ENCODE peak calls at places on chromosomes 16 and 17, in seven cellular contexts. One of them, this sample, is unnamed.

GRCh38 chr16:47567321-47567720 is 106.2 kb downstream of the PHKB start:
- DNase-seq in K562: no peak
- DNase-seq in SK-N-SH: no peak
- DNase-seq in HepG2: no peak
- DNase-seq in H1: no peak
- DNase-seq in GM12878: no peak
- DNase-seq in GM12891: no peak
- DNase-seq in this sample: no peak

GRCh38 chr16:69114346-69114975 is 9.0 kb downstream of the HAS3 start:
- DNase-seq in HepG2: no peak
- DNase-seq in SK-N-SH: no peak
- DNase-seq in K562: no peak
- DNase-seq in GM12891: no peak
- DNase-seq in H1: no peak
- DNase-seq in GM12878: no peak
- DNase-seq in this sample: no peak

GRCh38 chr16:2969545-2970521 is 685 bp downstream of the PAQR4 start:
- DNase-seq in SK-N-SH: peak; percentile 85
- DNase-seq in HepG2: peak; percentile 66
- DNase-seq in GM12878: no peak
- DNase-seq in K562: peak; percentile 94
- DNase-seq in H1: no peak
- DNase-seq in GM12891: peak; percentile 93
- DNase-seq in this sample: peak; percentile 92

GRCh38 chr16:11349599-11350276 is 4.5 kb downstream of the RMI2 start:
- DNase-seq in K562: no peak
- DNase-seq in HepG2: no peak
- DNase-seq in SK-N-SH: no peak
- DNase-seq in H1: no peak
- DNase-seq in GM12878: no peak
- DNase-seq in GM12891: no peak
- DNase-seq in this sample: no peak

GRCh38 chr17:72502111-72502939 is 381.5 kb downstream of the SOX9 start:
- DNase-seq in K562: no peak
- DNase-seq in GM12878: no peak
- DNase-seq in H1: no peak
- DNase-seq in SK-N-SH: no peak
- DNase-seq in GM12891: no peak
- DNase-seq in HepG2: peak; percentile 93
- DNase-seq in this sample: no peak

GRCh38 chr16:70610273-70611223 is 35.8 kb upstream of the IL34 start:
- DNase-seq in H1: no peak
- DNase-seq in GM12878: no peak
- DNase-seq in K562: no peak
- DNase-seq in GM12891: no peak
- DNase-seq in HepG2: no peak
- DNase-seq in SK-N-SH: no peak
- DNase-seq in this sample: no peak

GRCh38 chr16:67149276-67150057 is 1.3 kb downstream of the B3GNT9 start:
- DNase-seq in GM12878: no peak
- DNase-seq in H1: no peak
- DNase-seq in GM12891: no peak
- DNase-seq in K562: no peak
- DNase-seq in SK-N-SH: no peak
- DNase-seq in HepG2: no peak
- DNase-seq in this sample: no peak

GRCh38 chr16:83363521-83363920 is 444.3 kb upstream of the HSBP1 start:
- DNase-seq in GM12878: no peak
- DNase-seq in K562: no peak
- DNase-seq in HepG2: no peak
- DNase-seq in SK-N-SH: no peak
- DNase-seq in H1: no peak
- DNase-seq in GM12891: no peak
- DNase-seq in this sample: no peak

GRCh38 chr17:62780273-62780672 is 27.8 kb downstream of the MARCHF10 start:
- DNase-seq in GM12878: no peak
- DNase-seq in GM12891: no peak
- DNase-seq in H1: no peak
- DNase-seq in HepG2: no peak
- DNase-seq in K562: no peak
- DNase-seq in SK-N-SH: no peak
- DNase-seq in this sample: no peak

GRCh38 chr17:32929288-32929574 is 1.3 kb downstream of the TMEM98 start:
- DNase-seq in GM12891: no peak
- DNase-seq in SK-N-SH: peak; percentile 41
- DNase-seq in GM12878: no peak
- DNase-seq in H1: no peak
- DNase-seq in K562: no peak
- DNase-seq in HepG2: no peak
- DNase-seq in this sample: no peak

GRCh38 chr16:71927383-71927782 is 32.1 kb downstream of the IST1 start:
- DNase-seq in H1: no peak
- DNase-seq in K562: peak; percentile 26
- DNase-seq in SK-N-SH: no peak
- DNase-seq in HepG2: no peak
- DNase-seq in GM12891: no peak
- DNase-seq in GM12878: no peak
- DNase-seq in this sample: no peak

GRCh38 chr17:7340179-7340578 is 3.9 kb downstream of the ACAP1 start:
- DNase-seq in GM12878: no peak
- DNase-seq in K562: no peak
- DNase-seq in SK-N-SH: no peak
- DNase-seq in H1: no peak
- DNase-seq in GM12891: no peak
- DNase-seq in HepG2: no peak
- DNase-seq in this sample: no peak

GRCh38 chr16:74771656-74772315 is 2.8 kb downstream of the FA2H start:
- DNase-seq in SK-N-SH: no peak
- DNase-seq in K562: no peak
- DNase-seq in GM12878: peak; percentile 63
- DNase-seq in GM12891: peak; percentile 66
- DNase-seq in HepG2: no peak
- DNase-seq in H1: no peak
- DNase-seq in this sample: peak; percentile 67

GRCh38 chr17:40548982-40549680 is 16.1 kb downstream of the CCR7 start:
- DNase-seq in GM12891: no peak
- DNase-seq in SK-N-SH: peak; percentile 47
- DNase-seq in GM12878: no peak
- DNase-seq in H1: no peak
- DNase-seq in K562: no peak
- DNase-seq in HepG2: peak; percentile 96
- DNase-seq in this sample: no peak

GRCh38 chr17:48351916-48352332 is 78.1 kb downstream of the SKAP1 start:
- DNase-seq in SK-N-SH: peak; percentile 32
- DNase-seq in H1: no peak
- DNase-seq in HepG2: peak; percentile 5
- DNase-seq in GM12891: no peak
- DNase-seq in GM12878: no peak
- DNase-seq in K562: peak; percentile 55
- DNase-seq in this sample: no peak

GRCh38 chr16:5018791-5019190 is 14.9 kb downstream of the NAGPA start:
- DNase-seq in GM12891: no peak
- DNase-seq in HepG2: no peak
- DNase-seq in SK-N-SH: no peak
- DNase-seq in H1: no peak
- DNase-seq in K562: no peak
- DNase-seq in GM12878: no peak
- DNase-seq in this sample: no peak

GRCh38 chr16:80466024-80466986 is 74.5 kb upstream of the DYNLRB2 start:
- DNase-seq in HepG2: peak; percentile 54
- DNase-seq in GM12891: peak; percentile 47
- DNase-seq in K562: peak; percentile 80
- DNase-seq in GM12878: peak; percentile 34
- DNase-seq in H1: peak; percentile 63
- DNase-seq in SK-N-SH: peak; percentile 79
- DNase-seq in this sample: peak; percentile 46

GRCh38 chr16:11303405-11304138 is 22.4 kb upstream of the PRM1 start:
- DNase-seq in SK-N-SH: peak; percentile 85
- DNase-seq in H1: no peak
- DNase-seq in HepG2: no peak
- DNase-seq in K562: peak; percentile 23
- DNase-seq in GM12891: no peak
- DNase-seq in GM12878: no peak
- DNase-seq in this sample: no peak

GRCh38 chr17:56810846-56811775 is 22.6 kb downstream of the C17orf67 start:
- DNase-seq in H1: no peak
- DNase-seq in K562: no peak
- DNase-seq in HepG2: no peak
- DNase-seq in SK-N-SH: no peak
- DNase-seq in GM12878: no peak
- DNase-seq in GM12891: no peak
- DNase-seq in this sample: no peak

GRCh38 chr17:28811594-28812135 is 30.9 kb downstream of the FAM222B start:
- DNase-seq in GM12878: no peak
- DNase-seq in K562: peak; percentile 67
- DNase-seq in GM12891: no peak
- DNase-seq in SK-N-SH: peak; percentile 15
- DNase-seq in H1: no peak
- DNase-seq in HepG2: peak; percentile 36
- DNase-seq in this sample: no peak

GRCh38 chr16:8627456-8627855 is 6.0 kb downstream of the METTL22 start:
- DNase-seq in GM12878: no peak
- DNase-seq in H1: no peak
- DNase-seq in HepG2: no peak
- DNase-seq in SK-N-SH: no peak
- DNase-seq in GM12891: no peak
- DNase-seq in K562: no peak
- DNase-seq in this sample: no peak

GRCh38 chr16:76653390-76654026 is 376.3 kb downstream of the CNTNAP4 start:
- DNase-seq in SK-N-SH: peak; percentile 39
- DNase-seq in H1: no peak
- DNase-seq in GM12891: no peak
- DNase-seq in GM12878: peak; percentile 9
- DNase-seq in K562: peak; percentile 48
- DNase-seq in HepG2: peak; percentile 71
- DNase-seq in this sample: no peak

GRCh38 chr17:6910987-6911603 is 79.6 kb upstream of the TEKT1 start:
- DNase-seq in HepG2: peak; percentile 23
- DNase-seq in GM12891: no peak
- DNase-seq in H1: no peak
- DNase-seq in GM12878: no peak
- DNase-seq in K562: peak; percentile 46
- DNase-seq in SK-N-SH: peak; percentile 41
- DNase-seq in this sample: no peak

GRCh38 chr16:30354423-30355143 is 525 bp downstream of the CD2BP2 start:
- DNase-seq in SK-N-SH: peak; percentile 74
- DNase-seq in GM12891: no peak
- DNase-seq in K562: peak; percentile 32
- DNase-seq in HepG2: no peak
- DNase-seq in GM12878: no peak
- DNase-seq in H1: no peak
- DNase-seq in this sample: no peak

DNA sequence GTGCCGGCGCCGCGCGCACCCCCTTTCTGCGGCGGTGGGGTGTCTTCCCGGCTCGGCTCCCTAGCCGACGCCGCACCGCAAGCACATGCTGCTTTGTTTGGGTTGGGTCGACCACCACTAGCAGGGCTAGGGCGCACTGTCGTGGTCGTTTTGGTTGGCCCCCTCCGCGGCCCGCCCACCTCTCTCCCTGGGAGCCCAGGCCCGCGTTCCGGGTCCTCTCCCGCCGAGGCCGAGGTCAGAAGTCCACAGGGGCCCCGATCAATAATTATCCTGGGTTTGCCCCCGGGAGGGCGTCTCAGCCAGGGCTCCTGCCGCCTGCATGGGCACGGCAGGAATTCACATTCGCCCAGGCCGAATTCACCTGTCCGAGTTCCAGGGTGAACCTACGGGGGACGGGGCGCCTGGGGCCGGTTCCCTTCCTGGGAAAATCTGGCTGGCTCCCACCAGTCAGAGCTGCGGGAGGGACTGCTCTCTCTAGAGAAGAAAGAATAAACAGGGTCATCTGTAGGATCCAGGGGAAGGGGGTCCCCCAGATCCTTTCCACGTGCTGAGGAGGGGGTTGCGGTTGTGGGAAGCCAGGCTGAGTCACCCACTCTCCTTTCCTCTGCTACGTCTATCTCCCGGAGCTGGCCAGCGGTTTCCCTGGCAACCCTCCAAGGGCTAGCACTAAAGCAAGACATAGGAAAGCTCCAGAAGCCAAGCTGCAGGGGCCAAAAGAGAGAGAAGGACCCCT is 584 bp upstream of the STAT5B start:
- DNase-seq in GM12878: no peak
- DNase-seq in K562: peak; percentile 93
- DNase-seq in H1: no peak
- DNase-seq in GM12891: no peak
- DNase-seq in SK-N-SH: peak; percentile 74
- DNase-seq in HepG2: peak; percentile 73
- DNase-seq in this sample: no peak
- TF ChIP-seq TAF1 in GM12878: no peak
- TF ChIP-seq TAF1 in K562: no peak
- TF ChIP-seq TAF1 in H1: no peak
- TF ChIP-seq TAF1 in GM12891: no peak
- TF ChIP-seq TAF1 in SK-N-SH: no peak
- TF ChIP-seq TAF1 in HepG2: peak; percentile 71
- TF ChIP-seq TAF1 in this sample: no peak

DNA sequence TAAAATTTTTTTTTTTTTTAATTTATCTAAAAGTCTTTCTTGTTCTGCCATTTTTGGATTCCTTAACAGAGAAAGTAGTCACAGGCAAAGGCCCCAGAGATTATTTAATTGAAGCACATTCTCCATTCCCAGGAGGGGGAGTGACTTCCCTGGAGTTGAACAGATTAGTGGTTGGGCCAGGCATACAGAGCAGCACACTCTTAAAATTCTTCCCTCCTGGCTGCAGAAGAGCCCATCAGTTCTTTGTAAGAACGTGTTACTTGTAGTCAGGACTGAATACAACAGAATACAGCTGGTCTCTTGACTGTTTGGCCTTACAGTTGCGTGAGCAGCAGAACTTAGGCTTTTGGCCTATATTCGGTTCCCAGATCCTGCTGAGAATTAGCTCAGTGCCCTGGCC is 1.8 kb downstream of the ALKBH5 start:
- DNase-seq in SK-N-SH: no peak
- DNase-seq in HepG2: no peak
- DNase-seq in K562: no peak
- DNase-seq in GM12891: no peak
- DNase-seq in GM12878: no peak
- DNase-seq in H1: no peak
- DNase-seq in this sample: no peak
- TF ChIP-seq TAF1 in SK-N-SH: no peak
- TF ChIP-seq TAF1 in HepG2: no peak
- TF ChIP-seq TAF1 in K562: no peak
- TF ChIP-seq TAF1 in GM12891: no peak
- TF ChIP-seq TAF1 in GM12878: no peak
- TF ChIP-seq TAF1 in H1: no peak
- TF ChIP-seq TAF1 in this sample: peak; percentile 9

GRCh38 chr17:34499576-34499975 is 79.8 kb upstream of the TMEM132E start:
- DNase-seq in HepG2: no peak
- DNase-seq in K562: peak; percentile 34
- DNase-seq in GM12878: no peak
- DNase-seq in H1: no peak
- DNase-seq in SK-N-SH: no peak
- DNase-seq in GM12891: no peak
- DNase-seq in this sample: no peak
- TF ChIP-seq TAF1 in HepG2: no peak
- TF ChIP-seq TAF1 in K562: no peak
- TF ChIP-seq TAF1 in GM12878: no peak
- TF ChIP-seq TAF1 in H1: no peak
- TF ChIP-seq TAF1 in SK-N-SH: no peak
- TF ChIP-seq TAF1 in GM12891: no peak
- TF ChIP-seq TAF1 in this sample: no peak

GRCh38 chr16:85402910-85403692 is 210.0 kb upstream of the GSE1 start:
- DNase-seq in HepG2: no peak
- DNase-seq in SK-N-SH: no peak
- DNase-seq in K562: peak; percentile 95
- DNase-seq in GM12891: no peak
- DNase-seq in GM12878: no peak
- DNase-seq in H1: no peak
- DNase-seq in this sample: no peak
- TF ChIP-seq TAF1 in HepG2: no peak
- TF ChIP-seq TAF1 in SK-N-SH: no peak
- TF ChIP-seq TAF1 in K562: peak; percentile 49
- TF ChIP-seq TAF1 in GM12891: no peak
- TF ChIP-seq TAF1 in GM12878: no peak
- TF ChIP-seq TAF1 in H1: no peak
- TF ChIP-seq TAF1 in this sample: no peak

This sample was measured in GM12892.